ENCODE peak calls at places on chromosomes 2 and 18, in seven cellular contexts. A, R, X, Y, T, O and Q are unnamed samples.

GRCh38 chr18:64259871-64260270 is 111.0 kb upstream of the LINC00305 start:
- DNase-seq in Y (no peak), A (no peak), O (no peak), R (no peak), T (no peak), X (no peak), Q (no peak)

GRCh38 chr2:100422320-100422719 is 4.9 kb upstream of the CHST10 start:
- DNase-seq in X (no peak), Y (no peak), T (peak; percentile 55), A (no peak), R (no peak), O (no peak), Q (no peak)

GRCh38 chr2:207184768-207185167 is 19.0 kb upstream of the KLF7 start:
- DNase-seq in O (no peak), A (no peak), T (no peak), X (no peak), Y (no peak), R (no peak), Q (no peak)

GRCh38 chr18:74196220-74197119 is 48.1 kb downstream of the TIMM21 start:
- DNase-seq in X (no peak), A (peak; percentile 39), Y (peak; percentile 37), O (peak; percentile 58), T (peak; percentile 52), R (no peak), Q (peak; percentile 52)

GRCh38 chr2:120589782-120590608 is 145.7 kb upstream of the GLI2 start:
- DNase-seq in Y (peak; percentile 37), R (no peak), A (no peak), O (no peak), X (no peak), T (no peak), Q (no peak)

GRCh38 chr2:127516031-127516430 is 10.3 kb downstream of the IWS1 start:
- DNase-seq in Y (no peak), T (no peak), A (peak; percentile 66), O (no peak), X (no peak), R (no peak), Q (no peak)

GRCh38 chr18:34224423-34225217 is at the start of gene NOL4:
- DNase-seq in A (no peak), T (peak; percentile 91), O (peak; percentile 18), Y (no peak), X (peak; percentile 81), R (peak; percentile 78), Q (peak; percentile 3)

GRCh38 chr18:32010124-32010745 is 8.4 kb upstream of the RNF125 start:
- DNase-seq in Y (no peak), T (no peak), O (no peak), A (no peak), R (no peak), X (no peak), Q (no peak)

GRCh38 chr2:13696601-13697000 is 935.9 kb upstream of the LRATD1 start:
- DNase-seq in O (no peak), T (no peak), Y (no peak), A (no peak), R (no peak), X (no peak), Q (no peak)

GRCh38 chr18:48321121-48321520 is 88.1 kb downstream of the ZBTB7C start:
- DNase-seq in R (no peak), A (no peak), O (no peak), T (no peak), X (no peak), Y (no peak), Q (no peak)

GRCh38 chr18:57586243-57587049 is at the start of gene FECH:
- DNase-seq in Y (peak; percentile 84), O (peak; percentile 63), R (peak; percentile 89), A (peak; percentile 73), X (peak; percentile 95), T (peak; percentile 85), Q (peak; percentile 59)

GRCh38 chr18:79493211-79493800 is 97.6 kb downstream of the NFATC1 start:
- DNase-seq in O (no peak), R (peak; percentile 52), T (no peak), A (peak; percentile 5), X (peak; percentile 83), Y (no peak), Q (no peak)

GRCh38 chr2:82282111-82282882 is 1977.7 kb upstream of the LRRTM1 start:
- DNase-seq in A (no peak), R (no peak), O (no peak), X (peak; percentile 45), T (peak; percentile 53), Y (no peak), Q (no peak)

GRCh38 chr18:62329676-62330454 is 4.8 kb downstream of the TNFRSF11A start:
- DNase-seq in Y (peak; percentile 40), O (peak; percentile 10), A (no peak), T (no peak), X (no peak), R (no peak), Q (peak; percentile 43)

GRCh38 chr18:25921677-25922421 is 168.6 kb downstream of the SS18 start:
- DNase-seq in T (peak; percentile 64), X (no peak), R (no peak), A (no peak), Y (peak; percentile 11), O (peak; percentile 8), Q (peak; percentile 26)

GRCh38 chr18:40179647-40180175 is 1775.3 kb upstream of the PIK3C3 start:
- DNase-seq in O (no peak), T (no peak), R (no peak), A (no peak), X (no peak), Y (no peak), Q (no peak)

DNA sequence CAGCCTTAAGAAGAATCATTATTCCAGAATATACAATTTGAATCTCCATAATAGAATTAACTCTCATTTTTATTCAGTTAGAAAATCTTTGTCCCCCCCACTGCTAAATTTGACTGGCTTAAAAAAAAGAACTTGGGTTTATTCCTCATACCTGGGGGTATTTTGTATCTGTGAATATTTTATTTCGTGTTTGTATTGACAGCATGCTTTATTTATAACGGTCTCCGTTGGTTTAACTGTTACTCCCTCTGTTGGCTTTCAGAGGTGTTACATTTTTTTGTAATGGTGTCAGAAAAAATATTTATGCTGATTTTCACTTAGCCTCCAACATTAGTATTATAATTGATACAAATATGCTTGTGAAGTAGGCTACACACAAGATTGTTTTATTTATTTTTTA is 109.1 kb downstream of the HAUS1 start:
- DNase-seq in T (no peak), O (no peak), A (no peak), R (no peak), X (no peak), Y (no peak), Q (no peak)
- TF ChIP-seq CTCF in T (no peak), O (no peak), A (no peak), R (no peak), X (no peak), Y (peak; percentile 76), Q (peak; percentile 21)

GRCh38 chr2:8677646-8678592 is 3.9 kb upstream of the ID2 start:
- DNase-seq in Y (no peak), X (peak; percentile 91), T (peak; percentile 80), O (peak; percentile 48), R (peak; percentile 70), A (peak; percentile 54), Q (no peak)

GRCh38 chr2:8679827-8680731 is 1.8 kb upstream of the ID2 start:
- DNase-seq in O (peak; percentile 51), X (peak; percentile 87), R (peak; percentile 77), A (peak; percentile 28), Y (no peak), T (peak; percentile 67), Q (no peak)

GRCh38 chr2:8679567-8679826 is 2.4 kb upstream of the ID2 start:
- DNase-seq in A (no peak), Y (no peak), R (no peak), O (no peak), X (no peak), T (no peak), Q (no peak)

GRCh38 chr2:8676915-8677645 is 4.8 kb upstream of the ID2 start:
- DNase-seq in A (no peak), Y (no peak), R (no peak), O (peak; percentile 26), T (peak; percentile 59), X (no peak), Q (no peak)

GRCh38 chr2:8678731-8679566 is 2.9 kb upstream of the ID2 start:
- DNase-seq in A (peak; percentile 90), T (peak; percentile 96), Y (peak; percentile 82), X (peak; percentile 98), O (peak; percentile 93), R (peak; percentile 96), Q (peak; percentile 68)
- H3K4me3 ChIP-seq in A (peak overlapping the region; percentile 38), T (peak overlapping the region; percentile 81), Y (no peak overlapping the region), X (peak overlapping the region; percentile 27), O (peak overlapping the region; percentile 47), R (peak overlapping the region; percentile 64), Q (peak overlapping the region; percentile 61)

GRCh38 chr2:88709117-88709739 is 17.8 kb downstream of the RPIA start:
- DNase-seq in Y (no peak), A (no peak), R (no peak), T (no peak), O (no peak), X (no peak), Q (no peak)
- TF ChIP-seq CTCF in Y (no peak), A (no peak), R (no peak), T (no peak), O (no peak), X (no peak), Q (no peak)

GRCh38 chr2:98476192-98476868 is 31.7 kb downstream of the INPP4A start:
- DNase-seq in O (peak; percentile 56), Y (no peak), R (no peak), A (no peak), X (no peak), T (no peak), Q (peak; percentile 82)
- H3K4me3 ChIP-seq in O (no peak overlapping the region), Y (no peak overlapping the region), R (no peak overlapping the region), A (no peak overlapping the region), X (no peak overlapping the region), T (no peak overlapping the region), Q (no peak overlapping the region)

GRCh38 chr2:113039675-113040074 is 13.0 kb downstream of the IL36B start:
- DNase-seq in X (no peak), R (no peak), Y (no peak), T (no peak), A (no peak), O (no peak), Q (no peak)

GRCh38 chr2:113036763-113037162 is 15.9 kb downstream of the IL36B start:
- DNase-seq in O (no peak), T (no peak), Y (no peak), X (no peak), R (no peak), A (no peak), Q (no peak)

GRCh38 chr2:113039158-113039557 is 13.5 kb downstream of the IL36B start:
- DNase-seq in T (no peak), R (no peak), X (no peak), Y (no peak), O (no peak), A (no peak), Q (no peak)

GRCh38 chr2:113046465-113046864 is 6.2 kb downstream of the IL36B start:
- DNase-seq in R (no peak), X (no peak), A (no peak), O (no peak), T (no peak), Y (no peak), Q (peak; percentile 84)

GRCh38 chr2:113041871-113042270 is 10.8 kb downstream of the IL36B start:
- DNase-seq in X (peak; percentile 53), R (no peak), A (no peak), Y (no peak), O (no peak), T (no peak), Q (no peak)
- TF ChIP-seq CTCF in X (no peak), R (no peak), A (no peak), Y (peak; percentile 46), O (no peak), T (peak; percentile 68), Q (peak; percentile 25)